ENCODE peak calls at places on chromosomes 12 and 14, in eight cellular contexts. One of them, this sample, is unnamed. For H3K27me3, the result is how much of the 10 kb centered on the place peaks cover.

GRCh38 chr12:107134558-107134957 is 41.2 kb upstream of the CRY1 start:
- DNase-seq in dorsolateral prefrontal cortex: no peak
- DNase-seq in MG63: no peak
- DNase-seq in CD4-positive, alpha-beta T cell: peak
- DNase-seq in adipocyte: no peak
- DNase-seq in BE2C: peak
- DNase-seq in WERI-Rb-1: peak
- DNase-seq in HCT116: peak
- DNase-seq in this sample: no peak

GRCh38 chr12:111503116-111503515 is 96.0 kb downstream of the ATXN2 start:
- DNase-seq in dorsolateral prefrontal cortex: no peak
- DNase-seq in WERI-Rb-1: peak
- DNase-seq in CD4-positive, alpha-beta T cell: no peak
- DNase-seq in adipocyte: no peak
- DNase-seq in BE2C: no peak
- DNase-seq in MG63: no peak
- DNase-seq in HCT116: no peak
- DNase-seq in this sample: no peak

GRCh38 chr14:103008768-103009342 is 48.5 kb downstream of the CDC42BPB start:
- DNase-seq in HCT116: no peak
- DNase-seq in WERI-Rb-1: no peak
- DNase-seq in BE2C: peak
- DNase-seq in CD4-positive, alpha-beta T cell: no peak
- DNase-seq in adipocyte: no peak
- DNase-seq in dorsolateral prefrontal cortex: no peak
- DNase-seq in MG63: peak
- DNase-seq in this sample: peak

GRCh38 chr14:90815817-90816662 is at the start of gene TTC7B:
- DNase-seq in HCT116: no peak
- DNase-seq in adipocyte: peak
- DNase-seq in WERI-Rb-1: peak
- DNase-seq in CD4-positive, alpha-beta T cell: peak
- DNase-seq in BE2C: peak
- DNase-seq in MG63: peak
- DNase-seq in dorsolateral prefrontal cortex: no peak
- DNase-seq in this sample: no peak

GRCh38 chr14:55451398-55451797 is 11.0 kb upstream of the TBPL2 start:
- DNase-seq in WERI-Rb-1: no peak
- DNase-seq in adipocyte: no peak
- DNase-seq in CD4-positive, alpha-beta T cell: no peak
- DNase-seq in HCT116: no peak
- DNase-seq in MG63: peak
- DNase-seq in dorsolateral prefrontal cortex: no peak
- DNase-seq in BE2C: no peak
- DNase-seq in this sample: no peak

GRCh38 chr12:79373896-79374499 is 316.8 kb downstream of the PAWR start:
- DNase-seq in HCT116: no peak
- DNase-seq in MG63: peak
- DNase-seq in dorsolateral prefrontal cortex: no peak
- DNase-seq in adipocyte: peak
- DNase-seq in CD4-positive, alpha-beta T cell: no peak
- DNase-seq in BE2C: peak
- DNase-seq in WERI-Rb-1: peak
- DNase-seq in this sample: peak

GRCh38 chr12:112169966-112170365 is 44.6 kb downstream of the TRAFD1 start:
- DNase-seq in BE2C: no peak
- DNase-seq in adipocyte: no peak
- DNase-seq in CD4-positive, alpha-beta T cell: no peak
- DNase-seq in MG63: no peak
- DNase-seq in WERI-Rb-1: no peak
- DNase-seq in dorsolateral prefrontal cortex: no peak
- DNase-seq in HCT116: no peak
- DNase-seq in this sample: no peak

GRCh38 chr12:12704593-12705230 is 8.7 kb upstream of the GPR19 start:
- DNase-seq in CD4-positive, alpha-beta T cell: peak
- DNase-seq in adipocyte: peak
- DNase-seq in BE2C: peak
- DNase-seq in WERI-Rb-1: peak
- DNase-seq in HCT116: peak
- DNase-seq in dorsolateral prefrontal cortex: no peak
- DNase-seq in MG63: peak
- DNase-seq in this sample: peak

GRCh38 chr12:31001581-31002360 is 71.9 kb upstream of the DDX11 start:
- DNase-seq in adipocyte: no peak
- DNase-seq in MG63: no peak
- DNase-seq in BE2C: no peak
- DNase-seq in WERI-Rb-1: no peak
- DNase-seq in CD4-positive, alpha-beta T cell: no peak
- DNase-seq in dorsolateral prefrontal cortex: no peak
- DNase-seq in HCT116: no peak
- DNase-seq in this sample: no peak

GRCh38 chr14:106843951-106844483 is 1317.6 kb downstream of the TMEM121 start:
- DNase-seq in BE2C: no peak
- DNase-seq in dorsolateral prefrontal cortex: no peak
- DNase-seq in MG63: peak
- DNase-seq in HCT116: no peak
- DNase-seq in WERI-Rb-1: peak
- DNase-seq in CD4-positive, alpha-beta T cell: no peak
- DNase-seq in adipocyte: no peak
- DNase-seq in this sample: no peak

GRCh38 chr14:82636426-82636825 is 1102.8 kb upstream of the SEL1L start:
- DNase-seq in BE2C: no peak
- DNase-seq in CD4-positive, alpha-beta T cell: no peak
- DNase-seq in HCT116: no peak
- DNase-seq in WERI-Rb-1: no peak
- DNase-seq in adipocyte: no peak
- DNase-seq in dorsolateral prefrontal cortex: no peak
- DNase-seq in MG63: no peak
- DNase-seq in this sample: no peak

GRCh38 chr12:122013792-122014590 is 7.7 kb upstream of the BCL7A start:
- DNase-seq in WERI-Rb-1: no peak
- DNase-seq in dorsolateral prefrontal cortex: no peak
- DNase-seq in HCT116: no peak
- DNase-seq in MG63: no peak
- DNase-seq in CD4-positive, alpha-beta T cell: no peak
- DNase-seq in adipocyte: no peak
- DNase-seq in BE2C: no peak
- DNase-seq in this sample: no peak

GRCh38 chr14:56061051-56061450 is 57.2 kb upstream of the PELI2 start:
- DNase-seq in BE2C: no peak
- DNase-seq in MG63: no peak
- DNase-seq in dorsolateral prefrontal cortex: no peak
- DNase-seq in HCT116: no peak
- DNase-seq in adipocyte: no peak
- DNase-seq in WERI-Rb-1: no peak
- DNase-seq in CD4-positive, alpha-beta T cell: no peak
- DNase-seq in this sample: no peak

GRCh38 chr14:50954811-50955372 is 10.6 kb upstream of the PYGL start:
- DNase-seq in WERI-Rb-1: no peak
- DNase-seq in MG63: no peak
- DNase-seq in CD4-positive, alpha-beta T cell: no peak
- DNase-seq in dorsolateral prefrontal cortex: no peak
- DNase-seq in BE2C: no peak
- DNase-seq in adipocyte: peak
- DNase-seq in HCT116: peak
- DNase-seq in this sample: peak

GRCh38 chr12:104177663-104178501 is 37.7 kb upstream of the TXNRD1 start:
- DNase-seq in HCT116: peak
- DNase-seq in WERI-Rb-1: no peak
- DNase-seq in CD4-positive, alpha-beta T cell: no peak
- DNase-seq in BE2C: peak
- DNase-seq in MG63: peak
- DNase-seq in dorsolateral prefrontal cortex: no peak
- DNase-seq in adipocyte: peak
- DNase-seq in this sample: peak

GRCh38 chr12:82968644-82969339 is 282.1 kb downstream of the TMTC2 start:
- DNase-seq in dorsolateral prefrontal cortex: no peak
- DNase-seq in CD4-positive, alpha-beta T cell: no peak
- DNase-seq in HCT116: no peak
- DNase-seq in BE2C: peak
- DNase-seq in WERI-Rb-1: no peak
- DNase-seq in adipocyte: no peak
- DNase-seq in MG63: no peak
- DNase-seq in this sample: no peak

GRCh38 chr14:89757313-89757939 is 197.1 kb downstream of the EFCAB11 start:
- DNase-seq in adipocyte: no peak
- DNase-seq in WERI-Rb-1: no peak
- DNase-seq in BE2C: no peak
- DNase-seq in CD4-positive, alpha-beta T cell: no peak
- DNase-seq in dorsolateral prefrontal cortex: no peak
- DNase-seq in HCT116: no peak
- DNase-seq in MG63: no peak
- DNase-seq in this sample: no peak

GRCh38 chr14:104930526-104931322 is 6.0 kb downstream of the PLD4 start:
- DNase-seq in MG63: peak
- DNase-seq in HCT116: no peak
- DNase-seq in dorsolateral prefrontal cortex: no peak
- DNase-seq in CD4-positive, alpha-beta T cell: no peak
- DNase-seq in BE2C: no peak
- DNase-seq in WERI-Rb-1: peak
- DNase-seq in adipocyte: no peak
- DNase-seq in this sample: no peak

GRCh38 chr14:70156602-70157001 is 32.1 kb downstream of the SLC8A3 start:
- DNase-seq in WERI-Rb-1: no peak
- DNase-seq in CD4-positive, alpha-beta T cell: no peak
- DNase-seq in dorsolateral prefrontal cortex: no peak
- DNase-seq in adipocyte: no peak
- DNase-seq in HCT116: no peak
- DNase-seq in BE2C: no peak
- DNase-seq in MG63: no peak
- DNase-seq in this sample: no peak

GRCh38 chr14:70148911-70149675 is 39.7 kb downstream of the SLC8A3 start:
- DNase-seq in BE2C: no peak
- DNase-seq in HCT116: no peak
- DNase-seq in dorsolateral prefrontal cortex: no peak
- DNase-seq in MG63: no peak
- DNase-seq in WERI-Rb-1: no peak
- DNase-seq in CD4-positive, alpha-beta T cell: no peak
- DNase-seq in adipocyte: no peak
- DNase-seq in this sample: no peak

GRCh38 chr14:70149766-70150165 is 39.0 kb downstream of the SLC8A3 start:
- DNase-seq in MG63: no peak
- DNase-seq in dorsolateral prefrontal cortex: no peak
- DNase-seq in WERI-Rb-1: no peak
- DNase-seq in adipocyte: no peak
- DNase-seq in CD4-positive, alpha-beta T cell: no peak
- DNase-seq in BE2C: no peak
- DNase-seq in HCT116: no peak
- DNase-seq in this sample: no peak

GRCh38 chr14:70152704-70153103 is 36.0 kb downstream of the SLC8A3 start:
- DNase-seq in WERI-Rb-1: peak
- DNase-seq in adipocyte: no peak
- DNase-seq in CD4-positive, alpha-beta T cell: no peak
- DNase-seq in MG63: no peak
- DNase-seq in BE2C: peak
- DNase-seq in dorsolateral prefrontal cortex: no peak
- DNase-seq in HCT116: no peak
- DNase-seq in this sample: no peak

GRCh38 chr14:70152081-70152480 is 36.7 kb downstream of the SLC8A3 start:
- DNase-seq in MG63: no peak
- DNase-seq in dorsolateral prefrontal cortex: no peak
- DNase-seq in HCT116: no peak
- DNase-seq in CD4-positive, alpha-beta T cell: no peak
- DNase-seq in WERI-Rb-1: no peak
- DNase-seq in adipocyte: no peak
- DNase-seq in BE2C: no peak
- DNase-seq in this sample: no peak
- H3K27me3 ChIP-seq in MG63: under half
- H3K27me3 ChIP-seq in dorsolateral prefrontal cortex: under half
- H3K27me3 ChIP-seq in HCT116: half or more
- H3K27me3 ChIP-seq in CD4-positive, alpha-beta T cell: under half
- H3K27me3 ChIP-seq in WERI-Rb-1: under half
- H3K27me3 ChIP-seq in adipocyte: under half
- H3K27me3 ChIP-seq in BE2C: under half
- H3K27me3 ChIP-seq in this sample: under half

GRCh38 chr12:163406-163986 is 50.5 kb downstream of the SLC6A12 start:
- DNase-seq in MG63: no peak
- DNase-seq in adipocyte: no peak
- DNase-seq in HCT116: no peak
- DNase-seq in CD4-positive, alpha-beta T cell: no peak
- DNase-seq in dorsolateral prefrontal cortex: no peak
- DNase-seq in BE2C: no peak
- DNase-seq in WERI-Rb-1: no peak
- DNase-seq in this sample: no peak
- H3K27me3 ChIP-seq in MG63: under half
- H3K27me3 ChIP-seq in adipocyte: half or more
- H3K27me3 ChIP-seq in HCT116: under half
- H3K27me3 ChIP-seq in CD4-positive, alpha-beta T cell: under half
- H3K27me3 ChIP-seq in dorsolateral prefrontal cortex: under half
- H3K27me3 ChIP-seq in BE2C: under half
- H3K27me3 ChIP-seq in WERI-Rb-1: under half
- H3K27me3 ChIP-seq in this sample: under half

GRCh38 chr12:5626146-5626545 is 194.2 kb downstream of the NTF3 start:
- DNase-seq in CD4-positive, alpha-beta T cell: no peak
- DNase-seq in BE2C: no peak
- DNase-seq in dorsolateral prefrontal cortex: no peak
- DNase-seq in MG63: no peak
- DNase-seq in HCT116: no peak
- DNase-seq in WERI-Rb-1: no peak
- DNase-seq in adipocyte: no peak
- DNase-seq in this sample: no peak
- H3K27me3 ChIP-seq in CD4-positive, alpha-beta T cell: under half
- H3K27me3 ChIP-seq in BE2C: under half
- H3K27me3 ChIP-seq in dorsolateral prefrontal cortex: under half
- H3K27me3 ChIP-seq in MG63: under half
- H3K27me3 ChIP-seq in HCT116: under half
- H3K27me3 ChIP-seq in WERI-Rb-1: under half
- H3K27me3 ChIP-seq in adipocyte: half or more
- H3K27me3 ChIP-seq in this sample: under half

DNA sequence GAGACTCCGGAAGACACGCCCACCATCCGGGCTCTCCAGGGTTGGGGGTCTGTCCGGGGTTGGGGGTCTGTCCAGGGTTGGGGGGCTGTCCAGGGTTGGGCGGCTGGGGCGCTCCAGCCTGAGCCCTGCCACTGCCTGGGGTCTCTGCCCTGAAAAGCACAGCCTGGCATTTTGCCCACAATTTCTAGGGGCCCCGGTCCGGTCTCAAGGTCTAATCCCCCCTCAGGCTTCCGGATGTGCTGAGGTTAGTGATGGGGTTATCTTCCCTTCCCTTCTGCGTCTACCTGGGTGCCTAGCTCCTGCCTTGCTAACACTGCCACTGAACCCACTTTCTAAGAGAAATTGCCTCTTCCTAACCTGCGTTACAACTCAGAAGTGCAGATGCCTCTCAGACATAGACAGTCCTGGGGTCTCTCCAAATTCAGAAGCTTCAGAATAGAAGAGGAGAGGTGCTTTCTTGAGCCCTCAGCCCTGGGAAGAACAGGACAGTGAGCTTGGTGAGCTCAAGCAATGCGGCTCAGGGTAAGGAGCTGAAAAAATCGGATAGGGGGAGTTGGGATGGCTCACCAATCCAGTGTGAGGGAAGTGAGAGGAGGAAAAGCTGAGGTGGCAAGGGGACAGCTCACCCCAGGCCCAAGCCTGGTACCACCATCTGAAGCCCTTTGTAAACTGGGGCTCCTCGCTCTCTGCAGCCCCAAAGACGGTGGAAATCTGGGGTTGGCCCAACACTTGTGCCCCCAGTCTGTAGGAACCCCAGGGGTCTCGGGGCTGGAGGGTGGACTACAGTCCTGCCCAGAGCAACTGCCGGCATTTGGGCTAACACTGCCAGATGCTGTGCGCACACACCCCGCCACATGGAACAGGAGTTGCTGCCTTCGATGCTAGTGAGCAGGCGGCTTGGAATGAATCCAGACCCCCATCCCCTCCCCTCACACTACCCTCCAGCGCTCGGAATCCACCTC is 5.6 kb downstream of the LHX5 start:
- DNase-seq in BE2C: no peak
- DNase-seq in MG63: no peak
- DNase-seq in WERI-Rb-1: no peak
- DNase-seq in CD4-positive, alpha-beta T cell: no peak
- DNase-seq in HCT116: no peak
- DNase-seq in adipocyte: no peak
- DNase-seq in dorsolateral prefrontal cortex: no peak
- DNase-seq in this sample: no peak
- H3K27me3 ChIP-seq in BE2C: half or more
- H3K27me3 ChIP-seq in MG63: half or more
- H3K27me3 ChIP-seq in WERI-Rb-1: under half
- H3K27me3 ChIP-seq in CD4-positive, alpha-beta T cell: half or more
- H3K27me3 ChIP-seq in HCT116: under half
- H3K27me3 ChIP-seq in adipocyte: half or more
- H3K27me3 ChIP-seq in dorsolateral prefrontal cortex: half or more
- H3K27me3 ChIP-seq in this sample: half or more

This sample was measured in brain microvascular endothelial cell.